ENCODE peak calls at places on chromosome 19, in five cellular contexts. D is NCI-H187; F is NCI-H345; I is H9; E is activated T-cell treated with anti-CD3 and anti-CD28 coated beads, Interleukin-2, amount 50 U/mL, for 72 hours. V is an unnamed sample.

GRCh38 chr19:54389556-54389955 is 24.8 kb upstream of the LAIR1 start:
- DNase-seq in D (no peak), F (no peak), I (no peak), E (no peak), V (no peak)

GRCh38 chr19:46860846-46861690 is at the start of gene ARHGAP35:
- DNase-seq in D (peak), F (peak), I (peak), E (no peak), V (peak)

GRCh38 chr19:31113250-31113685 is 236.0 kb downstream of the TSHZ3 start:
- DNase-seq in D (no peak), F (no peak), I (no peak), E (no peak), V (no peak)

GRCh38 chr19:29446331-29446730 is 79.5 kb upstream of the VSTM2B start:
- DNase-seq in D (no peak), F (no peak), I (peak), E (no peak), V (no peak)

GRCh38 chr19:4592445-4592844 is 33.0 kb upstream of the SEMA6B start:
- DNase-seq in D (no peak), F (no peak), I (no peak), E (no peak), V (no peak)

GRCh38 chr19:44813331-44814131 is 4.6 kb downstream of the BCAM start:
- DNase-seq in D (no peak), F (no peak), I (peak), E (no peak), V (no peak)

GRCh38 chr19:54415208-54415900 is at the start of gene TTYH1:
- DNase-seq in D (no peak), F (no peak), I (peak), E (peak), V (peak)

GRCh38 chr19:35509018-35509652 is 4.3 kb downstream of the DMKN start:
- DNase-seq in D (no peak), F (peak), I (peak), E (peak), V (peak)

GRCh38 chr19:49712397-49712859 is 21.5 kb downstream of the CPT1C start:
- DNase-seq in D (no peak), F (no peak), I (peak), E (no peak), V (no peak)

GRCh38 chr19:17026041-17026658 is 460 bp downstream of the CPAMD8 start:
- DNase-seq in D (no peak), F (no peak), I (no peak), E (no peak), V (no peak)